ENCODE peak calls at places on chromosomes 6 and 20, in seven cellular contexts. G is Panc1, P is HS-27A, F is AG08396, D is H54, W is NCI-H187, T is GM03348. B is an unnamed sample.

GRCh38 chr6:105282801-105283585 is 103.2 kb upstream of the POPDC3 start:
- DNase-seq in P (no peak), F (no peak), T (no peak), W (no peak), D (no peak), G (no peak), B (no peak)

GRCh38 chr6:7500737-7501282 is 40.7 kb upstream of the DSP start:
- DNase-seq in G (no peak), P (no peak), F (no peak), D (no peak), W (no peak), T (no peak), B (no peak)

GRCh38 chr6:108437821-108438220 is 122.9 kb upstream of the FOXO3 start:
- DNase-seq in D (no peak), F (no peak), P (no peak), G (no peak), T (no peak), W (no peak), B (no peak)

GRCh38 chr20:4038047-4038459 is 22.7 kb upstream of the RNF24 start:
- DNase-seq in W (peak; percentile 82), D (peak; percentile 60), T (peak; percentile 87), F (peak; percentile 84), G (no peak), P (no peak), B (no peak)

GRCh38 chr20:45985573-45985972 is 13.6 kb upstream of the ZNF335 start:
- DNase-seq in D (no peak), F (no peak), T (no peak), W (no peak), P (no peak), G (no peak), B (no peak)

GRCh38 chr20:13325033-13325432 is 104.0 kb downstream of the ISM1 start:
- DNase-seq in D (no peak), F (peak; percentile 33), T (no peak), G (no peak), W (no peak), P (no peak), B (no peak)

GRCh38 chr20:56724246-56724757 is 95.2 kb downstream of the TFAP2C start:
- DNase-seq in W (no peak), P (no peak), G (no peak), F (no peak), T (no peak), D (no peak), B (no peak)

GRCh38 chr6:168247456-168248147 is 72.0 kb downstream of the DACT2 start:
- DNase-seq in W (no peak), F (no peak), D (no peak), P (no peak), T (no peak), G (no peak), B (peak; percentile 70)

GRCh38 chr20:43508604-43509040 is 1.1 kb downstream of the L3MBTL1 start:
- DNase-seq in D (no peak), F (no peak), P (no peak), G (no peak), W (no peak), T (no peak), B (no peak)

GRCh38 chr20:17619351-17620093 is 49.6 kb downstream of the DSTN start:
- DNase-seq in G (no peak), F (no peak), P (no peak), T (no peak), W (no peak), D (no peak), B (no peak)